ENCODE peak calls at places on chromosomes 16 and 17, in four cellular contexts. One of them, this sample, is unnamed.

GRCh38 chr16:626787-627457 is 3.9 kb upstream of the WFIKKN1 start:
- DNase-seq in neural progenitor cell: no peak
- DNase-seq in Peyer's patch: no peak
- DNase-seq in IMR-90: peak
- DNase-seq in this sample: no peak

GRCh38 chr17:20206591-20206990 is 197.4 kb downstream of the SPECC1 start:
- DNase-seq in neural progenitor cell: no peak
- DNase-seq in Peyer's patch: no peak
- DNase-seq in IMR-90: peak
- DNase-seq in this sample: no peak

GRCh38 chr17:60639019-60639330 is 38.7 kb upstream of the BCAS3 start:
- DNase-seq in neural progenitor cell: no peak
- DNase-seq in Peyer's patch: no peak
- DNase-seq in IMR-90: no peak
- DNase-seq in this sample: no peak

GRCh38 chr17:83183951-83184506 is 104.6 kb downstream of the METRNL start:
- DNase-seq in neural progenitor cell: no peak
- DNase-seq in Peyer's patch: peak
- DNase-seq in IMR-90: no peak
- DNase-seq in this sample: no peak

GRCh38 chr17:45384047-45384799 is 48.4 kb downstream of the ARHGAP27 start:
- DNase-seq in neural progenitor cell: no peak
- DNase-seq in Peyer's patch: no peak
- DNase-seq in IMR-90: no peak
- DNase-seq in this sample: peak

GRCh38 chr16:3413730-3414379 is 12.8 kb downstream of the ZNF174 start:
- DNase-seq in neural progenitor cell: no peak
- DNase-seq in Peyer's patch: no peak
- DNase-seq in IMR-90: no peak
- DNase-seq in this sample: peak

GRCh38 chr16:48444574-48444973 is 59.4 kb upstream of the SIAH1 start:
- DNase-seq in neural progenitor cell: no peak
- DNase-seq in Peyer's patch: no peak
- DNase-seq in IMR-90: peak
- DNase-seq in this sample: no peak

GRCh38 chr16:54076006-54076504 is 210.5 kb downstream of the IRX3 start:
- DNase-seq in neural progenitor cell: no peak
- DNase-seq in Peyer's patch: no peak
- DNase-seq in IMR-90: no peak
- DNase-seq in this sample: no peak

GRCh38 chr16:67179421-67180080 is 4.2 kb downstream of the MATCAP1 start:
- DNase-seq in neural progenitor cell: no peak
- DNase-seq in Peyer's patch: no peak
- DNase-seq in IMR-90: no peak
- DNase-seq in this sample: no peak

GRCh38 chr17:41324180-41325075 is 8.9 kb upstream of the KRTAP17-1 start:
- DNase-seq in neural progenitor cell: peak
- DNase-seq in Peyer's patch: no peak
- DNase-seq in IMR-90: peak
- DNase-seq in this sample: peak

GRCh38 chr17:7019839-7020519 is 2.9 kb upstream of the BCL6B start:
- DNase-seq in neural progenitor cell: peak
- DNase-seq in Peyer's patch: no peak
- DNase-seq in IMR-90: peak
- DNase-seq in this sample: peak

GRCh38 chr17:61459968-61460718 is 7.9 kb downstream of the TBX4 start:
- DNase-seq in neural progenitor cell: no peak
- DNase-seq in Peyer's patch: no peak
- DNase-seq in IMR-90: no peak
- DNase-seq in this sample: no peak

GRCh38 chr17:81923302-81924260 is 4.0 kb downstream of the MAFG start:
- DNase-seq in neural progenitor cell: peak
- DNase-seq in Peyer's patch: peak
- DNase-seq in IMR-90: peak
- DNase-seq in this sample: peak

GRCh38 chr16:24163935-24164334 is 92.2 kb upstream of the CACNG3 start:
- DNase-seq in neural progenitor cell: peak
- DNase-seq in Peyer's patch: no peak
- DNase-seq in IMR-90: no peak
- DNase-seq in this sample: no peak

GRCh38 chr16:29748077-29748759 is 2.4 kb upstream of the C16orf54 start:
- DNase-seq in neural progenitor cell: no peak
- DNase-seq in Peyer's patch: no peak
- DNase-seq in IMR-90: no peak
- DNase-seq in this sample: no peak

GRCh38 chr17:55825213-55825612 is 74.4 kb downstream of the PCTP start:
- DNase-seq in neural progenitor cell: peak
- DNase-seq in Peyer's patch: no peak
- DNase-seq in IMR-90: no peak
- DNase-seq in this sample: no peak

GRCh38 chr16:68434654-68435210 is 13.6 kb downstream of the SMPD3 start:
- DNase-seq in neural progenitor cell: no peak
- DNase-seq in Peyer's patch: no peak
- DNase-seq in IMR-90: no peak
- DNase-seq in this sample: no peak

GRCh38 chr17:81566461-81567126 is 14.4 kb upstream of the FAAP100 start:
- DNase-seq in neural progenitor cell: no peak
- DNase-seq in Peyer's patch: no peak
- DNase-seq in IMR-90: peak
- DNase-seq in this sample: peak

GRCh38 chr16:82361885-82362284 is 191.9 kb upstream of the MPHOSPH6 start:
- DNase-seq in neural progenitor cell: no peak
- DNase-seq in Peyer's patch: no peak
- DNase-seq in IMR-90: no peak
- DNase-seq in this sample: no peak

GRCh38 chr16:19777061-19777460 is 59.0 kb downstream of the IQCK start:
- DNase-seq in neural progenitor cell: no peak
- DNase-seq in Peyer's patch: no peak
- DNase-seq in IMR-90: no peak
- DNase-seq in this sample: no peak

GRCh38 chr16:1940273-1941161 is 2.5 kb downstream of the MSRB1 start:
- DNase-seq in neural progenitor cell: no peak
- DNase-seq in Peyer's patch: peak
- DNase-seq in IMR-90: no peak
- DNase-seq in this sample: no peak

GRCh38 chr16:1941162-1941923 is 1.7 kb downstream of the MSRB1 start:
- DNase-seq in neural progenitor cell: peak
- DNase-seq in Peyer's patch: no peak
- DNase-seq in IMR-90: no peak
- DNase-seq in this sample: no peak

GRCh38 chr16:1936945-1937479 is 6.0 kb downstream of the MSRB1 start:
- DNase-seq in neural progenitor cell: no peak
- DNase-seq in Peyer's patch: no peak
- DNase-seq in IMR-90: no peak
- DNase-seq in this sample: no peak

GRCh38 chr16:1938910-1939309 is 4.1 kb downstream of the MSRB1 start:
- DNase-seq in neural progenitor cell: no peak
- DNase-seq in Peyer's patch: no peak
- DNase-seq in IMR-90: no peak
- DNase-seq in this sample: no peak

DNA sequence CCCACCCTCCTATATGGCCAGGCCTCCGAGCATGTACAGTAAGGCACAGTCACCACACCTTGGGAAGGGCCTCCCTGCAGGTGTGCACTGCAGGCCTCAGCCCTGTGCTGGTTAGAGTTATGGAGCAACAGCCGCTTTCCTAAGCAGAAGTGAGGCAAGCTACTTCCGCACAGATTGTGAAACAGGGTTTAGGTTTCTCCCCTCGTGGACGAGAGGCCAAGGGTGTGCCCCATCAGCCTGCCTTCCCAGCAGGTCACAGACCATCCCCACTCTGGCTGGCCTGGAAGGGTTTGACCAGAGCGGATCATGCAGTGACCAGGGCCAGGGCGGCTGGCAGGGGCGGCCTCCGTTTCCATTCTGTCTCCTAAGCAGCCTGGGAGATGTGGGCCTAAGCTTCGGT is 4.7 kb downstream of the MSRB1 start:
- DNase-seq in neural progenitor cell: no peak
- DNase-seq in Peyer's patch: no peak
- DNase-seq in IMR-90: no peak
- DNase-seq in this sample: no peak
- H3K27ac ChIP-seq in neural progenitor cell: no peak
- H3K27ac ChIP-seq in Peyer's patch: no peak
- H3K27ac ChIP-seq in IMR-90: no peak
- H3K27ac ChIP-seq in this sample: no peak

DNA sequence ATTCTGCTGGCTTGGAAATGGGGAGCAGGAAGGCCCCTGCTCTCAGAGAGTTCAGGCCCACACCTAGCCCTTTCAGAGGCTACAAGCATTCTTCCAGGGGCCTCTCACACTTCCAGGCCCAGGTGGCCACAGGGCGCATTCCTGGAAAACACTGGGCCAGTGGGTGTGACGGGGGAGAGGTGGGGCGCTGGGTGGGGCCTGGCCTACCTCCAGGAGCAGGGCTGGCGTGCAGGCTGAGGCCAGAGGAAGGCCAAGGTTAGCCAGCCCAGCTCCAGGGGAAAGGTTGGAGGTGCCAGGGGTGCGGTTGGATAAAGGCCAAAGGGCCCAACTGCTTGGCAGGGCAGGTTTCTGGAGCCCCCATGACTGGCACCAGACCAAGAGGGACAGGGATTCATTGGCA is 198.2 kb downstream of the MAF start:
- DNase-seq in neural progenitor cell: no peak
- DNase-seq in Peyer's patch: no peak
- DNase-seq in IMR-90: no peak
- DNase-seq in this sample: peak
- H3K27ac ChIP-seq in neural progenitor cell: no peak
- H3K27ac ChIP-seq in Peyer's patch: peak
- H3K27ac ChIP-seq in IMR-90: no peak
- H3K27ac ChIP-seq in this sample: no peak

DNA sequence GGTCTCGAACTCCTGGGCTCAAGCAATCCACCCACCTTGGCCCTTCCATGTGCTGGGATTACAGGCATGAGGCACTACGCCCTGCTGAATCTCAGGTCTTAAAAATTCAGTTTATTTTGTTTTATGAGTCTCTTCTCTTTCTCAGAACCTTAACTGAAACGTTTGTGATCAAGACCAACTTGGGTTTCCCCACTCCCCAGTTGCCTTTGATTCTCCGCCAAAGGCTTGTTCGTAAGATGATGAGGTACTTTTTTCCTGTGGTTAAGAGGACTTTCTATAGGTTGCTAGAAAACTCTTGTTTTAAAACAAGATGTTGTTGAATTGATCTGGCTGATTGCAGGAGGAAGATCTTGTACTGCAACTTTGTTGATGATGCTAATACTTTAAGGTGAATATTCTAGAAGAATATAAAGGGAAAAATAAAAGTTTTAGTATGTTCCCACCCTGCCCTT is 11.7 kb downstream of the ABCC1 start:
- DNase-seq in neural progenitor cell: no peak
- DNase-seq in Peyer's patch: peak
- DNase-seq in IMR-90: peak
- DNase-seq in this sample: no peak
- H3K27ac ChIP-seq in neural progenitor cell: no peak
- H3K27ac ChIP-seq in Peyer's patch: peak
- H3K27ac ChIP-seq in IMR-90: no peak
- H3K27ac ChIP-seq in this sample: peak

GRCh38 chr16:87459833-87460232 is 33.0 kb downstream of the ZCCHC14 start:
- DNase-seq in neural progenitor cell: no peak
- DNase-seq in Peyer's patch: no peak
- DNase-seq in IMR-90: no peak
- DNase-seq in this sample: peak

GRCh38 chr16:87457724-87458423 is 35.0 kb downstream of the ZCCHC14 start:
- DNase-seq in neural progenitor cell: no peak
- DNase-seq in Peyer's patch: no peak
- DNase-seq in IMR-90: peak
- DNase-seq in this sample: peak

GRCh38 chr16:87457051-87457611 is 35.7 kb downstream of the ZCCHC14 start:
- DNase-seq in neural progenitor cell: no peak
- DNase-seq in Peyer's patch: no peak
- DNase-seq in IMR-90: peak
- DNase-seq in this sample: no peak

GRCh38 chr16:87458424-87458915 is 34.4 kb downstream of the ZCCHC14 start:
- DNase-seq in neural progenitor cell: no peak
- DNase-seq in Peyer's patch: no peak
- DNase-seq in IMR-90: no peak
- DNase-seq in this sample: no peak

DNA sequence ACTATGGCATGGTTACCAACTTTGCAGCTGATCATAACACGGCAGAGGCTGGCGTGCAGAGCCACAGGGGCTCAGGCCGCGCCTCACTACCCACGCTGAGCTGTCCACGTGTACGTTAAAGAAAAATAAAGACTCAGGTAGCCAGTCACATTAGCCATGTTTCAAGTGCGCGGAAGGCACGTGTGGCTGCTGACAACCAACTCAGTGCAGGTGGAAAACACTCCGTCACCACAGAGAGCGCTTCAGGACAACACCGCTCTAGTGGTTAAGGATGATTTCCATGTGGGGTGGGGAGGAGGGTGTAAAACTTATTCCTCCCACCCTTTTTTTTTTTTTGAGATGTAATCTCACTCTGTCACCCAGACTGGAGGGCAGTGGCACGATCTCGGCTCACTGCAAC is 33.8 kb downstream of the ZCCHC14 start:
- DNase-seq in neural progenitor cell: no peak
- DNase-seq in Peyer's patch: no peak
- DNase-seq in IMR-90: no peak
- DNase-seq in this sample: peak
- H3K27ac ChIP-seq in neural progenitor cell: no peak
- H3K27ac ChIP-seq in Peyer's patch: no peak
- H3K27ac ChIP-seq in IMR-90: no peak
- H3K27ac ChIP-seq in this sample: peak

GRCh38 chr17:4009164-4009785 is 45.0 kb upstream of the ATP2A3 start:
- DNase-seq in neural progenitor cell: no peak
- DNase-seq in Peyer's patch: no peak
- DNase-seq in IMR-90: peak
- DNase-seq in this sample: no peak
- H3K27ac ChIP-seq in neural progenitor cell: no peak
- H3K27ac ChIP-seq in Peyer's patch: peak
- H3K27ac ChIP-seq in IMR-90: peak
- H3K27ac ChIP-seq in this sample: no peak

GRCh38 chr17:72446118-72446517 is 325.3 kb downstream of the SOX9 start:
- DNase-seq in neural progenitor cell: no peak
- DNase-seq in Peyer's patch: no peak
- DNase-seq in IMR-90: no peak
- DNase-seq in this sample: no peak
- H3K27ac ChIP-seq in neural progenitor cell: no peak
- H3K27ac ChIP-seq in Peyer's patch: peak
- H3K27ac ChIP-seq in IMR-90: peak
- H3K27ac ChIP-seq in this sample: peak